ENCODE peak calls at places on chromosomes 6 and 20, in ten cellular contexts. One of them, this sample, is unnamed.

GRCh38 chr20:41408986-41409385 is 42.4 kb upstream of the EMILIN3 start:
- DNase-seq in WERI-Rb-1: no peak
- DNase-seq in fibroblast of lung: no peak
- DNase-seq in sigmoid colon: no peak
- DNase-seq in AG09309: no peak
- DNase-seq in BJ: no peak
- DNase-seq in HFF-Myc: no peak
- DNase-seq in IMR-90: no peak
- DNase-seq in foreskin fibroblast: no peak
- DNase-seq in breast epithelium: no peak
- DNase-seq in this sample: no peak

GRCh38 chr6:12473494-12473893 is 183.3 kb downstream of the EDN1 start:
- DNase-seq in WERI-Rb-1: no peak
- DNase-seq in fibroblast of lung: no peak
- DNase-seq in sigmoid colon: no peak
- DNase-seq in AG09309: no peak
- DNase-seq in BJ: no peak
- DNase-seq in HFF-Myc: no peak
- DNase-seq in IMR-90: no peak
- DNase-seq in foreskin fibroblast: no peak
- DNase-seq in breast epithelium: no peak
- DNase-seq in this sample: no peak

GRCh38 chr6:163392533-163392932 is 22.0 kb upstream of the QKI start:
- DNase-seq in WERI-Rb-1: no peak
- DNase-seq in fibroblast of lung: peak
- DNase-seq in sigmoid colon: no peak
- DNase-seq in AG09309: no peak
- DNase-seq in BJ: no peak
- DNase-seq in HFF-Myc: no peak
- DNase-seq in IMR-90: peak
- DNase-seq in foreskin fibroblast: peak
- DNase-seq in breast epithelium: no peak
- DNase-seq in this sample: peak

GRCh38 chr6:107560657-107561056 is 70.7 kb downstream of the SOBP start:
- DNase-seq in WERI-Rb-1: no peak
- DNase-seq in fibroblast of lung: peak
- DNase-seq in sigmoid colon: peak
- DNase-seq in AG09309: peak
- DNase-seq in BJ: no peak
- DNase-seq in HFF-Myc: no peak
- DNase-seq in IMR-90: peak
- DNase-seq in foreskin fibroblast: peak
- DNase-seq in breast epithelium: no peak
- DNase-seq in this sample: peak

GRCh38 chr6:21377356-21377755 is 216.2 kb upstream of the SOX4 start:
- DNase-seq in WERI-Rb-1: no peak
- DNase-seq in fibroblast of lung: no peak
- DNase-seq in sigmoid colon: no peak
- DNase-seq in AG09309: no peak
- DNase-seq in BJ: no peak
- DNase-seq in HFF-Myc: no peak
- DNase-seq in IMR-90: no peak
- DNase-seq in foreskin fibroblast: no peak
- DNase-seq in breast epithelium: no peak
- DNase-seq in this sample: no peak

GRCh38 chr6:30981942-30982772 is 1.4 kb upstream of the MUC21 start:
- DNase-seq in WERI-Rb-1: no peak
- DNase-seq in fibroblast of lung: peak
- DNase-seq in sigmoid colon: no peak
- DNase-seq in AG09309: peak
- DNase-seq in BJ: peak
- DNase-seq in HFF-Myc: peak
- DNase-seq in IMR-90: peak
- DNase-seq in foreskin fibroblast: peak
- DNase-seq in breast epithelium: peak
- DNase-seq in this sample: peak

GRCh38 chr6:3750324-3751018 is 1.0 kb downstream of the PXDC1 start:
- DNase-seq in WERI-Rb-1: peak
- DNase-seq in fibroblast of lung: peak
- DNase-seq in sigmoid colon: peak
- DNase-seq in AG09309: no peak
- DNase-seq in BJ: no peak
- DNase-seq in HFF-Myc: no peak
- DNase-seq in IMR-90: peak
- DNase-seq in foreskin fibroblast: peak
- DNase-seq in breast epithelium: peak
- DNase-seq in this sample: peak

GRCh38 chr20:1396702-1397101 is 3.8 kb upstream of the FKBP1A start:
- DNase-seq in WERI-Rb-1: no peak
- DNase-seq in fibroblast of lung: no peak
- DNase-seq in sigmoid colon: no peak
- DNase-seq in AG09309: no peak
- DNase-seq in BJ: no peak
- DNase-seq in HFF-Myc: no peak
- DNase-seq in IMR-90: no peak
- DNase-seq in foreskin fibroblast: no peak
- DNase-seq in breast epithelium: no peak
- DNase-seq in this sample: no peak

GRCh38 chr6:17984822-17985660 is 2.4 kb downstream of the KIF13A start:
- DNase-seq in WERI-Rb-1: no peak
- DNase-seq in fibroblast of lung: peak
- DNase-seq in sigmoid colon: no peak
- DNase-seq in AG09309: no peak
- DNase-seq in BJ: no peak
- DNase-seq in HFF-Myc: no peak
- DNase-seq in IMR-90: peak
- DNase-seq in foreskin fibroblast: no peak
- DNase-seq in breast epithelium: no peak
- DNase-seq in this sample: peak

GRCh38 chr6:33764036-33764435 is 17.3 kb upstream of the IP6K3 start:
- DNase-seq in WERI-Rb-1: no peak
- DNase-seq in fibroblast of lung: no peak
- DNase-seq in sigmoid colon: no peak
- DNase-seq in AG09309: no peak
- DNase-seq in BJ: no peak
- DNase-seq in HFF-Myc: no peak
- DNase-seq in IMR-90: no peak
- DNase-seq in foreskin fibroblast: no peak
- DNase-seq in breast epithelium: no peak
- DNase-seq in this sample: no peak

GRCh38 chr6:159982726-159983506 is 14.0 kb downstream of the IGF2R start:
- DNase-seq in WERI-Rb-1: no peak
- DNase-seq in fibroblast of lung: peak
- DNase-seq in sigmoid colon: no peak
- DNase-seq in AG09309: no peak
- DNase-seq in BJ: no peak
- DNase-seq in HFF-Myc: no peak
- DNase-seq in IMR-90: peak
- DNase-seq in foreskin fibroblast: no peak
- DNase-seq in breast epithelium: no peak
- DNase-seq in this sample: peak

GRCh38 chr6:46325561-46326525 is 155.1 kb upstream of the ENPP5 start:
- DNase-seq in WERI-Rb-1: peak
- DNase-seq in fibroblast of lung: peak
- DNase-seq in sigmoid colon: no peak
- DNase-seq in AG09309: peak
- DNase-seq in BJ: peak
- DNase-seq in HFF-Myc: peak
- DNase-seq in IMR-90: peak
- DNase-seq in foreskin fibroblast: peak
- DNase-seq in breast epithelium: no peak
- DNase-seq in this sample: peak

GRCh38 chr20:24382775-24383174 is 86.7 kb upstream of the SYNDIG1 start:
- DNase-seq in WERI-Rb-1: peak
- DNase-seq in fibroblast of lung: no peak
- DNase-seq in sigmoid colon: no peak
- DNase-seq in AG09309: no peak
- DNase-seq in BJ: no peak
- DNase-seq in HFF-Myc: no peak
- DNase-seq in IMR-90: no peak
- DNase-seq in foreskin fibroblast: no peak
- DNase-seq in breast epithelium: no peak
- DNase-seq in this sample: no peak

GRCh38 chr6:51775942-51776860 is 311.2 kb downstream of the PKHD1 start:
- DNase-seq in WERI-Rb-1: no peak
- DNase-seq in fibroblast of lung: no peak
- DNase-seq in sigmoid colon: no peak
- DNase-seq in AG09309: no peak
- DNase-seq in BJ: no peak
- DNase-seq in HFF-Myc: no peak
- DNase-seq in IMR-90: no peak
- DNase-seq in foreskin fibroblast: no peak
- DNase-seq in breast epithelium: no peak
- DNase-seq in this sample: no peak

GRCh38 chr20:62496525-62497218 is 20.9 kb upstream of the GATA5 start:
- DNase-seq in WERI-Rb-1: peak
- DNase-seq in fibroblast of lung: no peak
- DNase-seq in sigmoid colon: no peak
- DNase-seq in AG09309: no peak
- DNase-seq in BJ: no peak
- DNase-seq in HFF-Myc: no peak
- DNase-seq in IMR-90: no peak
- DNase-seq in foreskin fibroblast: no peak
- DNase-seq in breast epithelium: no peak
- DNase-seq in this sample: no peak

GRCh38 chr6:7939864-7940228 is 29.3 kb upstream of the TXNDC5 start:
- DNase-seq in WERI-Rb-1: no peak
- DNase-seq in fibroblast of lung: no peak
- DNase-seq in sigmoid colon: no peak
- DNase-seq in AG09309: no peak
- DNase-seq in BJ: no peak
- DNase-seq in HFF-Myc: no peak
- DNase-seq in IMR-90: no peak
- DNase-seq in foreskin fibroblast: peak
- DNase-seq in breast epithelium: no peak
- DNase-seq in this sample: no peak
- H3K4me3 ChIP-seq in WERI-Rb-1: no peak
- H3K4me3 ChIP-seq in fibroblast of lung: no peak
- H3K4me3 ChIP-seq in sigmoid colon: no peak
- H3K4me3 ChIP-seq in AG09309: no peak
- H3K4me3 ChIP-seq in BJ: no peak
- H3K4me3 ChIP-seq in HFF-Myc: no peak
- H3K4me3 ChIP-seq in IMR-90: no peak
- H3K4me3 ChIP-seq in foreskin fibroblast: no peak
- H3K4me3 ChIP-seq in breast epithelium: no peak
- H3K4me3 ChIP-seq in this sample: no peak

GRCh38 chr6:70289299-70289698 is 13.6 kb downstream of the COL9A1 start:
- DNase-seq in WERI-Rb-1: no peak
- DNase-seq in fibroblast of lung: no peak
- DNase-seq in sigmoid colon: no peak
- DNase-seq in AG09309: no peak
- DNase-seq in BJ: no peak
- DNase-seq in HFF-Myc: no peak
- DNase-seq in IMR-90: no peak
- DNase-seq in foreskin fibroblast: no peak
- DNase-seq in breast epithelium: no peak
- DNase-seq in this sample: no peak
- TF ChIP-seq CTCF in WERI-Rb-1: peak
- TF ChIP-seq CTCF in fibroblast of lung: no peak
- TF ChIP-seq CTCF in sigmoid colon: no peak
- TF ChIP-seq CTCF in AG09309: no peak
- TF ChIP-seq CTCF in BJ: no peak
- TF ChIP-seq CTCF in HFF-Myc: no peak
- TF ChIP-seq CTCF in IMR-90: peak
- TF ChIP-seq CTCF in foreskin fibroblast: no peak
- TF ChIP-seq CTCF in breast epithelium: no peak
- TF ChIP-seq CTCF in this sample: no peak

GRCh38 chr6:169623343-169623742 is 78.5 kb downstream of the WDR27 start:
- DNase-seq in WERI-Rb-1: no peak
- DNase-seq in fibroblast of lung: no peak
- DNase-seq in sigmoid colon: no peak
- DNase-seq in AG09309: no peak
- DNase-seq in BJ: no peak
- DNase-seq in HFF-Myc: no peak
- DNase-seq in IMR-90: no peak
- DNase-seq in foreskin fibroblast: no peak
- DNase-seq in breast epithelium: no peak
- DNase-seq in this sample: no peak
- H3K4me3 ChIP-seq in WERI-Rb-1: no peak
- H3K4me3 ChIP-seq in fibroblast of lung: no peak
- H3K4me3 ChIP-seq in sigmoid colon: no peak
- H3K4me3 ChIP-seq in AG09309: no peak
- H3K4me3 ChIP-seq in BJ: no peak
- H3K4me3 ChIP-seq in HFF-Myc: no peak
- H3K4me3 ChIP-seq in IMR-90: no peak
- H3K4me3 ChIP-seq in foreskin fibroblast: no peak
- H3K4me3 ChIP-seq in breast epithelium: no peak
- H3K4me3 ChIP-seq in this sample: no peak

GRCh38 chr20:23358923-23359572 is 2.9 kb upstream of the GZF1 start:
- DNase-seq in WERI-Rb-1: no peak
- DNase-seq in fibroblast of lung: no peak
- DNase-seq in sigmoid colon: no peak
- DNase-seq in AG09309: no peak
- DNase-seq in BJ: no peak
- DNase-seq in HFF-Myc: no peak
- DNase-seq in IMR-90: no peak
- DNase-seq in foreskin fibroblast: no peak
- DNase-seq in breast epithelium: no peak
- DNase-seq in this sample: no peak

GRCh38 chr20:23363257-23363649 is 1.3 kb downstream of the GZF1 start:
- DNase-seq in WERI-Rb-1: no peak
- DNase-seq in fibroblast of lung: no peak
- DNase-seq in sigmoid colon: no peak
- DNase-seq in AG09309: no peak
- DNase-seq in BJ: no peak
- DNase-seq in HFF-Myc: no peak
- DNase-seq in IMR-90: no peak
- DNase-seq in foreskin fibroblast: no peak
- DNase-seq in breast epithelium: no peak
- DNase-seq in this sample: peak

GRCh38 chr20:23361651-23362391 is at the start of gene GZF1:
- DNase-seq in WERI-Rb-1: peak
- DNase-seq in fibroblast of lung: peak
- DNase-seq in sigmoid colon: peak
- DNase-seq in AG09309: peak
- DNase-seq in BJ: peak
- DNase-seq in HFF-Myc: peak
- DNase-seq in IMR-90: peak
- DNase-seq in foreskin fibroblast: peak
- DNase-seq in breast epithelium: peak
- DNase-seq in this sample: peak

GRCh38 chr20:23362392-23363256 is 642 bp downstream of the GZF1 start:
- DNase-seq in WERI-Rb-1: no peak
- DNase-seq in fibroblast of lung: no peak
- DNase-seq in sigmoid colon: peak
- DNase-seq in AG09309: no peak
- DNase-seq in BJ: no peak
- DNase-seq in HFF-Myc: no peak
- DNase-seq in IMR-90: peak
- DNase-seq in foreskin fibroblast: no peak
- DNase-seq in breast epithelium: peak
- DNase-seq in this sample: peak

GRCh38 chr20:23361108-23361650 is 803 bp upstream of the GZF1 start:
- DNase-seq in WERI-Rb-1: no peak
- DNase-seq in fibroblast of lung: peak
- DNase-seq in sigmoid colon: no peak
- DNase-seq in AG09309: no peak
- DNase-seq in BJ: no peak
- DNase-seq in HFF-Myc: no peak
- DNase-seq in IMR-90: peak
- DNase-seq in foreskin fibroblast: no peak
- DNase-seq in breast epithelium: no peak
- DNase-seq in this sample: peak
- TF ChIP-seq CTCF in WERI-Rb-1: no peak
- TF ChIP-seq CTCF in fibroblast of lung: no peak
- TF ChIP-seq CTCF in sigmoid colon: no peak
- TF ChIP-seq CTCF in AG09309: no peak
- TF ChIP-seq CTCF in BJ: no peak
- TF ChIP-seq CTCF in HFF-Myc: no peak
- TF ChIP-seq CTCF in IMR-90: no peak
- TF ChIP-seq CTCF in foreskin fibroblast: no peak
- TF ChIP-seq CTCF in breast epithelium: no peak
- TF ChIP-seq CTCF in this sample: no peak